ENCODE peak calls at places on chromosomes 4 and X, in five cellular contexts. U is osteoblast, I is transverse colon, Q is esophagus squamous epithelium, G is endodermal cell. Z is an unnamed sample.

GRCh38 chr4:3389186-3389878 is 52.4 kb upstream of the HGFAC start:
- DNase-seq in I (no peak), Q (no peak), U (peak; percentile 80), G (no peak), Z (no peak)

GRCh38 chr4:10667651-10668341 is 16.8 kb downstream of the CLNK start:
- DNase-seq in U (no peak), G (no peak), Q (no peak), I (no peak), Z (no peak)

GRCh38 chr4:119615068-119615744 is 13.4 kb downstream of the PDE5A start:
- DNase-seq in U (no peak), I (no peak), Q (no peak), G (no peak), Z (peak; percentile 32)

GRCh38 chr4:67725981-67726380 is 25.0 kb upstream of the UBA6 start:
- DNase-seq in I (no peak), Q (no peak), U (no peak), G (no peak), Z (no peak)

GRCh38 chr4:35125995-35126712 is 1118.2 kb downstream of the ARAP2 start:
- DNase-seq in Q (no peak), U (no peak), I (no peak), G (no peak), Z (no peak)

GRCh38 chr4:186193851-186194250 is 2.5 kb downstream of the CYP4V2 start:
- DNase-seq in G (no peak), I (no peak), Q (no peak), U (no peak), Z (no peak)

GRCh38 chrX:18549643-18550042 is 122.3 kb downstream of the RS1 start:
- DNase-seq in I (no peak), U (no peak), G (peak; percentile 50), Q (no peak), Z (no peak)

GRCh38 chr4:72383439-72383838 is 185.6 kb downstream of the ADAMTS3 start:
- DNase-seq in Q (no peak), I (no peak), G (no peak), U (peak; percentile 21), Z (peak; percentile 5)

GRCh38 chr4:126405369-126405982 is 1090.7 kb downstream of the FAT4 start:
- DNase-seq in I (no peak), G (no peak), U (no peak), Q (no peak), Z (peak; percentile 11)

GRCh38 chrX:15816886-15817285 is 26.6 kb downstream of the ZRSR2 start:
- DNase-seq in Q (no peak), G (peak; percentile 50), U (no peak), I (no peak), Z (peak; percentile 13)

GRCh38 chrX:130726661-130727060 is 176.3 kb downstream of the ENOX2 start:
- DNase-seq in Q (no peak), G (no peak), I (no peak), U (no peak), Z (peak; percentile 55)

GRCh38 chrX:42108140-42108503 is 184.8 kb upstream of the CASK start:
- DNase-seq in U (no peak), G (no peak), Q (no peak), I (no peak), Z (no peak)

GRCh38 chr4:88660446-88661294 is 37.0 kb downstream of the NAP1L5 start:
- DNase-seq in G (no peak), I (peak; percentile 26), U (no peak), Q (no peak), Z (peak; percentile 90)

GRCh38 chr4:10612476-10612875 is 72.1 kb downstream of the CLNK start:
- DNase-seq in I (no peak), U (no peak), Q (no peak), G (no peak), Z (no peak)

GRCh38 chr4:2768921-2769336 is 12.8 kb upstream of the TNIP2 start:
- DNase-seq in Q (no peak), U (peak; percentile 76), G (no peak), I (no peak), Z (peak; percentile 27)

GRCh38 chrX:102964941-102965340 is 27.9 kb downstream of the RAB40AL start:
- DNase-seq in U (no peak), Q (no peak), G (no peak), I (no peak), Z (no peak)

GRCh38 chrX:100643943-100644587 is at the start of gene SRPX2:
- DNase-seq in I (peak; percentile 50), Q (no peak), U (peak; percentile 88), G (no peak), Z (peak; percentile 93)

GRCh38 chrX:78092296-78092695 is 11.8 kb upstream of the PGK1 start:
- DNase-seq in Q (no peak), U (no peak), I (no peak), G (peak; percentile 82), Z (peak; percentile 51)
- TF ChIP-seq CTCF in Q (peak; percentile 39), U (peak; percentile 40), I (no peak), G (peak; percentile 69), Z (peak; percentile 50)

GRCh38 chr4:185019451-185020292 is 1.4 kb downstream of the HELT start:
- DNase-seq in Q (no peak), G (peak; percentile 87), I (no peak), U (no peak), Z (no peak)
- H3K4me3 ChIP-seq in Q (peak overlapping the region; percentile 25), G (peak overlapping the region; percentile 56), I (no peak overlapping the region), U (no peak overlapping the region), Z (no peak overlapping the region)

DNA sequence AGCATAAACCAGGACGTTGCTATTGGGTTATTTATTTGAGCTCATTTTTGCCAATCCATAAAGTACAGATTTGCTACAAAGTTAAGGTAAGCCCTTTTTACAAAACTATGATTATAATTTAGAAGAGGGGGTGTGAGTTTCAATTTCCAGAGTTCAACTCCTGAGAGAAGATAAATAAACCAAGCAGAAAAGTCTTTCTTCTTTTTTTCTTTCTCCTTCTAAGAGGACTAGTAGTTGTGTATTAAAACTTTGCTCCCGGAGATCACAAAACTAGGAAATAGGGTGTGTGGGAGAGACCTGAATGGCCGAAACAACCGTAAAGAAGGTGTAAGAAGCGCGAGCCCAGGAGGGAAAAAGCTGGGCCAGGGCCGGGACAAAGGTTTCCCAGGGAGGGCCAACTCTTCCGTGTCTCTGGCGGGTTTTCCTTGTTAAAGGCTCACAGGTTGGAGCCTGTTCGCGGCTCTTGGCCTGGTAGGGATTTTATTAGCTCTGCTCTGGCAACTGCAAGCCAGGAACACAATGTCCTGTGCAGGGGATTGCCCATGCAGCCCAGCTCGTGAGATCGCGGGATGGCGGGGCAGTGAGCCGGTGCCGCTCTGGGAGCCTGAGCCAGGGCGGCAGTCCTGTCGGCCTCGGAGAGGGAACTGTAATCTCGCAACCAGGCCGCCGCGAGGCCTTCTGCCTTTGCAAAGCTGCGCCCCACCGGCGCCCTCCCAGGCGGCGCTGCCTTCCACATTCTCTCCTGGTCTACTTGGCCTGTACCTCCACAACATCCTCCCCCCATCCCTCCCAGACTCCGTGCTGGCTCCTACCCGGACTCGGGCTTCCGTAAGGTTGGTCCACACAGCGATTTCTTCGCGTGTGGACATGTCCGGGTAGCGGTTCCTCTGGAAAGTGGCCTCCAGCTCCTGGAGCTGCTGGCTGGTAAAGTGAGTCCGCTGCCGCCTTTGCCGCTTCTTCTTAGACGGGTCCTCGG is 2.2 kb downstream of the PITX2 start:
- DNase-seq in G (peak; percentile 92), Q (no peak), I (peak; percentile 51), U (peak; percentile 82), Z (peak; percentile 66)
- TF ChIP-seq CTCF in G (peak; percentile 59), Q (peak; percentile 7), I (no peak), U (no peak), Z (no peak)

GRCh38 chr4:112517067-112517588 is 1.1 kb upstream of the NEUROG2 start:
- DNase-seq in Q (no peak), G (peak; percentile 79), U (no peak), I (no peak), Z (no peak)
- H3K4me3 ChIP-seq in Q (peak overlapping the region; percentile 56), G (peak overlapping the region; percentile 47), U (no peak overlapping the region), I (no peak overlapping the region), Z (no peak overlapping the region)

GRCh38 chr4:40283968-40284367 is 51.2 kb upstream of the CHRNA9 start:
- DNase-seq in G (no peak), Q (no peak), I (no peak), U (no peak), Z (no peak)
- TF ChIP-seq CTCF in G (no peak), Q (peak; percentile 48), I (no peak), U (no peak), Z (no peak)